ENCODE peak calls at places on chromosomes 6 and 20, in ten cellular contexts. O, F, B, G, A, C, S, W, Z and N are unnamed samples.

GRCh38 chr6:40634429-40634828 is 47.3 kb upstream of the LRFN2 start:
- DNase-seq in O (no peak), W (no peak), Z (no peak), A (no peak), C (no peak), B (no peak), S (no peak), F (no peak), G (no peak), N (no peak)

GRCh38 chr6:148263010-148263409 is 79.6 kb upstream of the SASH1 start:
- DNase-seq in Z (no peak), B (no peak), F (no peak), A (no peak), C (no peak), O (no peak), W (no peak), G (no peak), S (peak; percentile 82), N (peak; percentile 52)

GRCh38 chr6:159633196-159633595 is 59.8 kb downstream of the SOD2 start:
- DNase-seq in B (no peak), Z (peak; percentile 37), O (no peak), F (no peak), S (no peak), C (peak; percentile 27), A (no peak), G (no peak), W (peak; percentile 31), N (no peak)

GRCh38 chr6:130037207-130037811 is 18.9 kb downstream of the L3MBTL3 start:
- DNase-seq in S (no peak), Z (no peak), W (peak; percentile 21), G (no peak), A (no peak), O (no peak), F (no peak), B (no peak), C (no peak), N (no peak)

GRCh38 chr6:38016824-38017223 is 197.3 kb downstream of the ZFAND3 start:
- DNase-seq in B (no peak), Z (no peak), G (no peak), W (no peak), A (no peak), O (no peak), S (no peak), F (no peak), C (no peak), N (no peak)

GRCh38 chr6:87154641-87155271 is 609 bp upstream of the ZNF292 start:
- DNase-seq in Z (no peak), S (peak; percentile 90), C (peak; percentile 85), F (no peak), A (no peak), G (peak; percentile 54), O (no peak), B (no peak), W (peak; percentile 28), N (peak; percentile 45)

GRCh38 chr6:17278289-17279061 is 2.7 kb upstream of the RBM24 start:
- DNase-seq in F (no peak), C (peak; percentile 64), W (no peak), B (no peak), Z (no peak), S (peak; percentile 39), A (no peak), O (no peak), G (peak; percentile 32), N (peak; percentile 19)

GRCh38 chr6:144675231-144675861 is 390.2 kb downstream of the UTRN start:
- DNase-seq in Z (no peak), A (no peak), B (no peak), O (no peak), W (no peak), C (peak; percentile 52), F (no peak), S (peak; percentile 93), G (no peak), N (peak; percentile 7)

GRCh38 chr20:63217706-63218105 is 1.8 kb upstream of the YTHDF1 start:
- DNase-seq in S (no peak), F (no peak), Z (no peak), C (no peak), G (no peak), B (no peak), A (no peak), W (no peak), O (no peak), N (no peak)

GRCh38 chr20:63214514-63214913 is 1.4 kb downstream of the YTHDF1 start:
- DNase-seq in Z (no peak), B (no peak), A (no peak), F (no peak), S (no peak), O (no peak), W (no peak), G (no peak), C (no peak), N (no peak)

GRCh38 chr20:63216849-63217471 is 1.0 kb upstream of the YTHDF1 start:
- DNase-seq in O (no peak), F (no peak), S (no peak), Z (no peak), W (no peak), C (no peak), A (no peak), G (no peak), B (no peak), N (no peak)

GRCh38 chr20:63216041-63216848 is at the start of gene YTHDF1:
- DNase-seq in F (peak; percentile 97), C (peak; percentile 90), S (peak; percentile 94), W (peak; percentile 97), B (peak; percentile 98), A (peak; percentile 98), O (peak; percentile 100), G (peak; percentile 68), Z (peak; percentile 84), N (peak; percentile 60)

DNA sequence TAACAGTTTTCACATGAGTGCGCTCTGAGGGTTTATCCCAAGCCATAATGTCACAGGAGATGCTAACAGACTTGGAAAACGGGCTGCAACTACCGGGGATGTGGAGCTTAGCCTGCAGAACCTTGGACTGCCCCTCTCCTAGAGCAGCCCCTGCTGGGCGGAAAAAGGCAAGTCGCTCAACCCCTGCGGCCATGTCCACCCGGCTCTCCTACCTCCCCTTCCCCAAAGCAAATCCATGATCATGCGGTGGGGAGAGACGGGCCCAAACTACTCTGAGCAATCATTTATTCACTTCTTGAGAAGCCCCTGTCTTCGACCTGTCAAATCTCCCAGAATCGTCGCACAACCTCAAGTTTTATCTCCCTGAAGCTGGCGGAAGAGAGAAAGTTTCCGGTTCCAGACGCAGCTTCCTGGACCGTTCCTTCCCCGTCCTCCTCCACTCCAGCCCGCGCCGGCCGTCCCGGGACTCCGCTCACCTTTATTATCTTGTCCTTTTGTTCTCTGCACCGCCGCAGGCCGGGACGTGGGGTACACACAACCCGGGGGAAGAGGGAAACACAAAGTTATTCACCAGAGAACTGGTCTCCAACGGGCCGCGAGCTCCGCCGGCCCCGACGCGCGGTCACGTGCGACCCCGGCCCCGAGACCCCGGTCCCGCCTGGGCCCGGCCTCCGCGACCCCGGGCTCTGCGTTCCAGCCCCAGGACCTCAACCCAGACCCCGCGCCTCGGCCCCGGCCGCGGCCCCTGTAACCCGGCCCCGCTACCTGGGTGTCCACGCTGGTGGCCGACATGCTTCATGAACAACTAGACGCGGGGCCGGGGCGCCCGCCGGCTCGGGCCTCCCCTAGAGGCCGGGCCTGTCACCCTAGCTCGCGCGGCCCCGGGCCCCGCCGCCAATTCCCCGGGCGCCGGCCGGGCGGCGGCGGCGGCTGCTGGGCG is 560 bp downstream of the YTHDF1 start:
- DNase-seq in O (no peak), A (no peak), B (no peak), S (peak; percentile 45), Z (no peak), G (no peak), C (peak; percentile 60), W (peak; percentile 63), F (peak; percentile 35), N (no peak)
- TF ChIP-seq CTCF in O (no peak), A (peak; percentile 18), B (no peak), S (peak; percentile 38), Z (peak; percentile 49), G (peak; percentile 76), C (peak; percentile 64), W (peak; percentile 68), F (no peak), N (peak; percentile 82)

GRCh38 chr20:56631990-56632327 is 2.9 kb downstream of the TFAP2C start:
- DNase-seq in G (no peak), Z (no peak), O (no peak), B (no peak), W (no peak), F (no peak), S (peak; percentile 29), A (no peak), C (no peak), N (no peak)

GRCh38 chr20:56630086-56630493 is 984 bp downstream of the TFAP2C start:
- DNase-seq in F (no peak), Z (peak; percentile 54), S (peak; percentile 95), O (no peak), C (no peak), W (peak; percentile 26), A (no peak), G (no peak), B (peak; percentile 43), N (peak; percentile 19)

GRCh38 chr20:56630506-56631317 is 1.6 kb downstream of the TFAP2C start:
- DNase-seq in C (no peak), F (no peak), W (no peak), O (no peak), G (no peak), B (no peak), A (no peak), S (peak; percentile 71), Z (no peak), N (no peak)

GRCh38 chr20:56629464-56630085 is 469 bp downstream of the TFAP2C start:
- DNase-seq in A (no peak), O (no peak), B (no peak), G (no peak), C (no peak), Z (no peak), W (no peak), F (no peak), S (no peak), N (no peak)

GRCh38 chr20:56631318-56631989 is 2.3 kb downstream of the TFAP2C start:
- DNase-seq in G (no peak), A (no peak), S (peak; percentile 32), B (no peak), W (no peak), C (no peak), F (no peak), Z (no peak), O (no peak), N (no peak)
- H3K27me3 ChIP-seq in G (peaks cover 83% of the 10 kb centered on the region), A (peaks cover 89% of the 10 kb centered on the region), S (no peaks in the 10 kb centered on the region), B (peaks cover 37% of the 10 kb centered on the region), W (peaks cover 31% of the 10 kb centered on the region), C (peaks cover 75% of the 10 kb centered on the region), F (peaks cover 81% of the 10 kb centered on the region), Z (no peaks in the 10 kb centered on the region), O (peaks cover 94% of the 10 kb centered on the region), N (peaks cover 64% of the 10 kb centered on the region)

DNA sequence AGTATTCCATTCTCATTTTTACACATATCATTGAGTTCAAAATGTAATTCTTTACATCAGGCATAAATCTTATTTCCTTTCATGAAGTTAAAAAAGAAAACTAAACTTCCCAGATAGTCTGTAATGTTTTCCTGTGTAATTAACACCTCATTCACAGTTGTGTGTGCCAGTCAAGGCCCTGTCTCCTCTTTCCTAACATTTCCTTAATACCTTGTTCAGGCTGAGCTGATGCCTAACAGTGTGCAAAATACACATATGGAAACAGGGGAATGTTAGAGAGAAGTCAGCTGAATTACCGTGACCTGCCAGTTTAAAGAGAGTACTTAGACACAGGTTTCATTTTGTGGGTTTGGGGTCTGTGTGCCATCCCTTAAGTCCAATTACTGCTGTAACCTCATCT is 208.7 kb downstream of the COL9A1 start:
- DNase-seq in Z (no peak), G (no peak), S (no peak), A (no peak), F (no peak), B (no peak), C (no peak), O (no peak), W (no peak), N (no peak)
- H3K4me3 ChIP-seq in Z (no peak overlapping the region), G (no peak overlapping the region), S (no peak overlapping the region), A (no peak overlapping the region), F (no peak overlapping the region), B (no peak overlapping the region), C (no peak overlapping the region), O (no peak overlapping the region), W (no peak overlapping the region), N (no peak overlapping the region)

DNA sequence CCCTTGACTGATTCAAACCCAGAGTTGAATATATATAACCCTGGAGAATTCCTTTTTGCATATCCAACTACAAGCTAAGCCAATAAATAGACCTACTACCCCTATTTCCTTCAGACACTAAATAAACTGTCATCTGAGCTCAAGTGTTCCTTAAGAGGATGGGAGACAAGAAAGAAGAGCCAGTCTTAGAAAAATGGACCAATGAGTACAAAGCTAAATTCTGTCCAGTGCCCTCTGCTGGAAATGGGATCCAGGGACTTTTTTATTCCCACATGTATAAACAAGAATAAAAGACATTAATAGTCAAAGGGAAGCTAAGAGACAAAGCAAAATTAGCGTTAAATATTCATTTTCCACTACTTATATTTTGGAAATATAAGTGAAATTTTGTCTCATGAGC is 4.8 kb downstream of the PPP1R10 start:
- DNase-seq in S (no peak), F (no peak), C (peak; percentile 57), G (no peak), W (no peak), Z (no peak), B (no peak), O (no peak), A (no peak), N (no peak)
- TF ChIP-seq CTCF in S (peak; percentile 10), F (no peak), C (peak; percentile 45), G (peak; percentile 52), W (no peak), Z (no peak), B (no peak), O (no peak), A (no peak), N (peak; percentile 43)